ENCODE peak calls at places on chromosomes 5 and 9, in five cellular contexts. P is colonic mucosa; L is CD8-positive, alpha-beta T cell; U is heart left ventricle; J is kidney. X is an unnamed sample.
A peak's percentile ranks its signal among the peaks of the same experiment; 100 is the strongest.

GRCh38 chr5:5164158-5164557 is 24.0 kb downstream of the ADAMTS16 start:
- DNase-seq in P (no peak), L (no peak), U (no peak), J (no peak), X (peak; percentile 39)

GRCh38 chr9:123049589-123050222 is 16.2 kb downstream of the GPR21 start:
- DNase-seq in P (peak; percentile 79), L (no peak), U (no peak), J (no peak), X (no peak)

GRCh38 chr5:149801307-149801985 is 71.3 kb downstream of the PPARGC1B start:
- DNase-seq in P (no peak), L (no peak), U (no peak), J (no peak), X (no peak)

GRCh38 chr5:61307196-61307590 is 24.9 kb upstream of the ZSWIM6 start:
- DNase-seq in P (no peak), L (no peak), U (no peak), J (no peak), X (no peak)

GRCh38 chr5:147461915-147462314 is 48.0 kb downstream of the DPYSL3 start:
- DNase-seq in P (no peak), L (no peak), U (no peak), J (no peak), X (no peak)

GRCh38 chr9:91241909-91242308 is 119.8 kb downstream of the AUH start:
- DNase-seq in P (no peak), L (no peak), U (no peak), J (no peak), X (no peak)

GRCh38 chr9:8863886-8864881 is 1064.6 kb upstream of the DMAC1 start:
- DNase-seq in P (no peak), L (no peak), U (no peak), J (no peak), X (no peak)

GRCh38 chr5:68652507-68652906 is 437.0 kb downstream of the PIK3R1 start:
- DNase-seq in P (peak; percentile 40), L (no peak), U (no peak), J (no peak), X (no peak)

GRCh38 chr5:103424008-103424407 is 138.6 kb downstream of the NUDT12 start:
- DNase-seq in P (no peak), L (no peak), U (no peak), J (no peak), X (no peak)

GRCh38 chr5:57221049-57221568 is 47.2 kb downstream of the GPBP1 start:
- DNase-seq in P (no peak), L (no peak), U (no peak), J (no peak), X (no peak)

GRCh38 chr9:21491742-21492141 is 9.6 kb upstream of the IFNE start:
- DNase-seq in P (no peak), L (no peak), U (no peak), J (no peak), X (no peak)

GRCh38 chr5:174083041-174083827 is 37.7 kb downstream of the NSG2 start:
- DNase-seq in P (no peak), L (no peak), U (no peak), J (no peak), X (no peak)

GRCh38 chr9:125119643-125120286 is 23.6 kb downstream of the SCAI start:
- DNase-seq in P (no peak), L (no peak), U (no peak), J (no peak), X (no peak)

GRCh38 chr5:53554444-53554843 is 6.0 kb upstream of the NDUFS4 start:
- DNase-seq in P (no peak), L (no peak), U (no peak), J (no peak), X (no peak)

GRCh38 chr5:154850255-154851062 is at the start of gene FAXDC2:
- DNase-seq in P (peak; percentile 60), L (no peak), U (peak; percentile 79), J (peak; percentile 89), X (peak; percentile 92)

GRCh38 chr5:160507181-160507811 is 85.6 kb downstream of the PTTG1 start:
- DNase-seq in P (no peak), L (no peak), U (no peak), J (no peak), X (no peak)

GRCh38 chr9:129436751-129437625 is 183.9 kb downstream of the C9orf50 start:
- DNase-seq in P (peak; percentile 45), L (peak; percentile 8), U (peak; percentile 84), J (peak; percentile 91), X (peak; percentile 90)

GRCh38 chr9:107737987-107738743 is 248.6 kb upstream of the KLF4 start:
- DNase-seq in P (peak; percentile 53), L (no peak), U (peak; percentile 79), J (peak; percentile 93), X (peak; percentile 25)

GRCh38 chr5:149782900-149783586 is 52.9 kb downstream of the PPARGC1B start:
- DNase-seq in P (no peak), L (no peak), U (no peak), J (no peak), X (no peak)

GRCh38 chr5:67490543-67491321 is 294.1 kb upstream of the CD180 start:
- DNase-seq in P (peak; percentile 24), L (no peak), U (no peak), J (no peak), X (peak; percentile 23)

GRCh38 chr5:67495072-67495471 is 298.5 kb upstream of the CD180 start:
- DNase-seq in P (no peak), L (no peak), U (no peak), J (no peak), X (peak; percentile 38)

GRCh38 chr5:67493676-67494075 is 297.1 kb upstream of the CD180 start:
- DNase-seq in P (peak; percentile 64), L (no peak), U (peak; percentile 32), J (no peak), X (peak; percentile 80)

GRCh38 chr5:67496051-67496450 is 299.5 kb upstream of the CD180 start:
- DNase-seq in P (no peak), L (no peak), U (no peak), J (no peak), X (no peak)

GRCh38 chr5:67494186-67494842 is 297.7 kb upstream of the CD180 start:
- DNase-seq in P (no peak), L (no peak), U (no peak), J (no peak), X (no peak)
- H3K4me3 ChIP-seq in P (no peak overlapping the region), L (no peak overlapping the region), U (no peak overlapping the region), J (no peak overlapping the region), X (no peak overlapping the region)

DNA sequence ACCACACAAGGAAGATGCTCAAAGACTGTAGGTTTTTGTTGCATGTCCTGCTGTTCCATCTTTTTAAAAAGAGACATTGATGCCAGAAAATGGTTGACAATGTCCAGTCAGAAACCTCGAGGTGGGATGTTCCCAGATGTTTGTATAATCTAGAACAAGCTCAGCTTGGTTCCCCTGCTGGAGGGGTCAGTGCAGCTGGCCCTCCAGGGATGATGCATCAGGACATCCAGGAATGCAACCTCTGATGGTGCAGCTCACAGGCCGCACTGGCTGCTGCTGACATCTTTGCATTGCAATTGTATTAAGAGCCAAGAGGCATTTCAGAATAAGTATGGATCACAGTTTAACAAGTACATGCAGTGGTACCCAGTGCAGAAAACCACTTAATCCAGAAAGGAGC is 122.4 kb downstream of the MED10 start:
- DNase-seq in P (no peak), L (no peak), U (no peak), J (no peak), X (no peak)
- TF ChIP-seq CTCF in P (no peak), L (no peak), U (no peak), J (no peak), X (no peak)

GRCh38 chr9:96554801-96555566 is 64.7 kb downstream of the CDC14B start:
- DNase-seq in P (no peak), L (no peak), U (no peak), J (no peak), X (no peak)
- H3K4me1 ChIP-seq in P (no peaks in the 10 kb centered on the region), L (no peaks in the 10 kb centered on the region), U (peaks cover 52% of the 10 kb centered on the region), J (no peaks in the 10 kb centered on the region), X (peaks cover 12% of the 10 kb centered on the region)

GRCh38 chr9:19641046-19641445 is 147.8 kb downstream of the SLC24A2 start:
- DNase-seq in P (no peak), L (no peak), U (no peak), J (no peak), X (no peak)

GRCh38 chr9:19640023-19640422 is 148.8 kb downstream of the SLC24A2 start:
- DNase-seq in P (no peak), L (no peak), U (no peak), J (no peak), X (no peak)

GRCh38 chr9:19642256-19642655 is 146.6 kb downstream of the SLC24A2 start:
- DNase-seq in P (no peak), L (no peak), U (no peak), J (no peak), X (no peak)

GRCh38 chr9:19634881-19635280 is 154.0 kb downstream of the SLC24A2 start:
- DNase-seq in P (no peak), L (no peak), U (no peak), J (no peak), X (no peak)

DNA sequence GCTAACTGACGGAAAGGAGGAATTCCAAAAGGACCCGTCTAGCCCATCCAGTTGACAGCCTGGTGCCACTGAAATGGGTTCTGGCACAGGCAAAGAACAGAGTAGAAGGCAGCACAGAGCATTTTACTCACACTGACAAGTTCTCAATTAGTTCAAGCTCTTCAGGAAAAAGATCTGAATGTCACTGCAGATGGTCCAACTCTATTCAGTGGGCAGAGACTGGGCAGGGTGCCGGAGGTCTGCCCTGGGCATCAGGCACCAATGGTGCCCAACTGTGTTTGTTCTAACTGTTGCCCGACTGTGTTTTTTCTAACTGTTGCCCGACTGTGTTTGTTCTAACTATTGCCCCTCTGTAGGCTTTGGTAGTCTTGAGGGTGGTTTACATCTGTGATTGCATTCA is 151.8 kb downstream of the SLC24A2 start:
- DNase-seq in P (no peak), L (no peak), U (no peak), J (no peak), X (no peak)
- H3K4me3 ChIP-seq in P (no peak overlapping the region), L (no peak overlapping the region), U (no peak overlapping the region), J (no peak overlapping the region), X (no peak overlapping the region)

DNA sequence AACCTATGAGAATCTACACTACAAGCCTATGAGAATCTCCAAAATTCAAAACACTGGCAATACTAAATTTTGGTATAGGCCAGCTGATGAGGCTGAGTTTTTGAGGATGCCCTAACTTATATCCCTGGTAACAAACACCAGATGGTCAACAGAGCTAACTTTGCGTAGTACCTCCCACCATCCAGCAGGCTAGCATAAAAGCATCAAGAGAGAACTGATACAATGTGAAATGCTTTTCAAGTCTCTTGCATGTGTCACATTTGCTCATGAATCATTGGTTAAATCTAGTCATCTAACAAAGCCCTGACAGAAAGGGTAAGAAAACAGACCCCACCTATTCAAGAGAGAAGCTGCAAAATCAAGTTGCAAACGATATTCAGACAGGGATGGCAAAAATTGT is 1609.7 kb upstream of the CDH9 start:
- DNase-seq in P (no peak), L (no peak), U (no peak), J (no peak), X (no peak)
- TF ChIP-seq CTCF in P (no peak), L (no peak), U (no peak), J (no peak), X (no peak)